ENCODE peak calls at places on chromosomes 16 and 17, in five cellular contexts. Z is pancreas, M is COLO829, J is NCI-H1105 treated with DMSO at 0.1 percent for 48 hours, X is NCI-H1417 treated with DMSO at 0.1 percent for 48 hours. H is an unnamed sample.
A peak's percentile ranks its signal among the peaks of the same experiment; 100 is the strongest.

GRCh38 chr17:16991349-16992009 is 19.6 kb upstream of the TNFRSF13B start:
- DNase-seq in M (peak; percentile 69), Z (peak; percentile 98), X (no peak), J (peak; percentile 72), H (no peak)

GRCh38 chr17:72005332-72006163 is 115.3 kb upstream of the SOX9 start:
- DNase-seq in Z (no peak), X (no peak), M (no peak), J (no peak), H (no peak)

GRCh38 chr17:78322327-78322857 is 37.5 kb downstream of the SOCS3 start:
- DNase-seq in M (no peak), J (no peak), Z (no peak), X (no peak), H (no peak)

GRCh38 chr16:67537636-67538591 is 9.3 kb downstream of the RIPOR1 start:
- DNase-seq in J (no peak), X (no peak), M (no peak), Z (peak; percentile 81), H (no peak)

GRCh38 chr16:80147021-80147680 is 393.6 kb upstream of the DYNLRB2 start:
- DNase-seq in X (no peak), M (no peak), Z (no peak), J (no peak), H (no peak)

GRCh38 chr17:68288375-68288774 is 2.6 kb downstream of the SLC16A6 start:
- DNase-seq in M (no peak), Z (no peak), X (no peak), J (no peak), H (no peak)

GRCh38 chr17:21119247-21119944 is 7.4 kb upstream of the DHRS7B start:
- DNase-seq in J (peak; percentile 79), Z (peak; percentile 65), M (peak; percentile 77), X (no peak), H (peak; percentile 4)

GRCh38 chr17:4215882-4216411 is 47.8 kb downstream of the ANKFY1 start:
- DNase-seq in M (no peak), X (no peak), J (peak; percentile 64), Z (no peak), H (no peak)

GRCh38 chr17:38341035-38341721 is 2.6 kb downstream of the GPR179 start:
- DNase-seq in M (no peak), J (peak; percentile 70), X (peak; percentile 73), Z (peak; percentile 92), H (peak; percentile 52)

GRCh38 chr16:72783716-72784320 is 264.1 kb downstream of the ZFHX3 start:
- DNase-seq in J (no peak), Z (no peak), X (no peak), M (peak; percentile 4), H (no peak)

GRCh38 chr17:51819341-51819740 is 339.2 kb downstream of the CA10 start:
- DNase-seq in M (no peak), X (no peak), Z (no peak), J (no peak), H (no peak)

GRCh38 chr17:66373944-66374817 is 71.8 kb downstream of the PRKCA start:
- DNase-seq in Z (no peak), J (peak; percentile 90), M (peak; percentile 51), X (peak; percentile 75), H (peak; percentile 62)

GRCh38 chr17:27242951-27243350 is 51.0 kb upstream of the WSB1 start:
- DNase-seq in M (no peak), Z (no peak), J (no peak), X (no peak), H (no peak)

GRCh38 chr16:50154369-50154947 is 1.4 kb downstream of the TENT4B start:
- DNase-seq in J (no peak), Z (no peak), M (no peak), X (no peak), H (no peak)

GRCh38 chr17:44384823-44385286 is 4.6 kb downstream of the ITGA2B start:
- DNase-seq in J (no peak), X (no peak), Z (peak; percentile 65), M (no peak), H (no peak)

GRCh38 chr17:3965123-3965800 is 1.0 kb upstream of the ATP2A3 start:
- DNase-seq in M (peak; percentile 14), Z (peak; percentile 82), J (peak; percentile 73), X (peak; percentile 44), H (no peak)

GRCh38 chr16:72876221-72876620 is 171.7 kb downstream of the ZFHX3 start:
- DNase-seq in M (no peak), J (no peak), Z (no peak), X (no peak), H (no peak)

GRCh38 chr16:54677551-54677950 is 253.1 kb upstream of the IRX5 start:
- DNase-seq in Z (no peak), J (no peak), M (no peak), X (no peak), H (no peak)

GRCh38 chr17:36667922-36668321 is 66.5 kb downstream of the MRM1 start:
- DNase-seq in X (no peak), Z (no peak), M (no peak), J (no peak), H (no peak)

GRCh38 chr17:30219833-30220232 is 15.7 kb downstream of the SLC6A4 start:
- DNase-seq in X (no peak), Z (no peak), J (no peak), M (no peak), H (no peak)

GRCh38 chr17:52546990-52547389 is 388.5 kb upstream of the CA10 start:
- DNase-seq in Z (no peak), X (no peak), M (peak; percentile 86), J (no peak), H (no peak)

GRCh38 chr16:87948119-87948545 is 3.1 kb upstream of the BANP start:
- DNase-seq in Z (peak; percentile 50), M (no peak), J (no peak), X (no peak), H (no peak)

GRCh38 chr17:42347198-42347597 is 41.0 kb downstream of the STAT3 start:
- DNase-seq in Z (no peak), J (no peak), X (no peak), M (peak; percentile 64), H (no peak)